ENCODE peak calls at places on chromosomes 6 and 20, in five cellular contexts. J is aorta; L is sciatic nerve; N is stimulated activated CD4-positive, alpha-beta T cell treated with anti-CD3 and anti-CD28 coated beads, Interleukin-1b, Interleukin-23, amount 100 ng/mL, for 1 hour; F is PC-3. W is an unnamed sample.

GRCh38 chr20:58584881-58585752 is 66.0 kb upstream of the STX16 start:
- DNase-seq in J (peak; percentile 25), F (no peak), L (peak; percentile 27), N (no peak), W (no peak)

GRCh38 chr20:38726849-38727601 is 2.7 kb downstream of the SLC32A1 start:
- DNase-seq in L (no peak), F (no peak), N (no peak), J (no peak), W (peak; percentile 98)

GRCh38 chr6:130457605-130458004 is 91.8 kb downstream of the TMEM200A start:
- DNase-seq in J (no peak), L (no peak), N (no peak), F (no peak), W (no peak)

GRCh38 chr6:113486172-113486571 is 371.0 kb upstream of the MARCKS start:
- DNase-seq in J (no peak), F (no peak), L (no peak), N (no peak), W (no peak)

GRCh38 chr20:18360601-18361000 is 72.3 kb downstream of the ZNF133 start:
- DNase-seq in L (no peak), N (no peak), F (peak; percentile 18), J (no peak), W (no peak)

GRCh38 chr20:13567663-13568062 is 71.1 kb downstream of the TASP1 start:
- DNase-seq in L (no peak), N (no peak), F (no peak), J (no peak), W (no peak)

GRCh38 chr20:51450984-51451383 is 91.5 kb downstream of the NFATC2 start:
- DNase-seq in F (no peak), L (no peak), N (no peak), J (no peak), W (no peak)

GRCh38 chr20:53050338-53050737 is 78.2 kb downstream of the TSHZ2 start:
- DNase-seq in F (no peak), N (no peak), J (no peak), L (no peak), W (no peak)

GRCh38 chr20:3785240-3786125 is 1.1 kb downstream of the CENPB start:
- DNase-seq in J (peak; percentile 79), N (no peak), F (peak; percentile 36), L (no peak), W (peak; percentile 27)

GRCh38 chr6:149249370-149250357 is 67.8 kb upstream of the TAB2 start:
- DNase-seq in N (no peak), L (no peak), J (no peak), F (peak; percentile 37), W (no peak)

GRCh38 chr6:34360556-34360955 is 31.9 kb downstream of the NUDT3 start:
- DNase-seq in F (no peak), N (no peak), J (no peak), L (no peak), W (no peak)

GRCh38 chr6:150492941-150493340 is 106.7 kb upstream of the PLEKHG1 start:
- DNase-seq in J (no peak), L (no peak), N (no peak), F (peak; percentile 89), W (no peak)

GRCh38 chr20:41853803-41854202 is 235.6 kb upstream of the CHD6 start:
- DNase-seq in F (no peak), N (no peak), J (no peak), L (no peak), W (no peak)

GRCh38 chr6:111642463-111643158 is 36.9 kb upstream of the TRAF3IP2 start:
- DNase-seq in N (no peak), L (peak; percentile 74), J (no peak), F (peak; percentile 65), W (peak; percentile 69)

GRCh38 chr20:32235331-32236047 is 27.8 kb downstream of the POFUT1 start:
- DNase-seq in L (no peak), F (no peak), J (peak; percentile 1), N (no peak), W (no peak)

GRCh38 chr20:40763646-40764295 is 74.7 kb upstream of the MAFB start:
- DNase-seq in J (peak; percentile 92), L (no peak), N (no peak), F (no peak), W (no peak)

GRCh38 chr6:31729515-31729978 is 448 bp upstream of the DDAH2 start:
- DNase-seq in J (peak; percentile 97), F (peak; percentile 82), L (peak; percentile 98), N (peak; percentile 60), W (peak; percentile 95)

GRCh38 chr20:64064145-64064698 is 1.2 kb downstream of the TCEA2 start:
- DNase-seq in F (peak; percentile 72), N (no peak), J (peak; percentile 87), L (no peak), W (no peak)

GRCh38 chr6:108423982-108424695 is 129.3 kb downstream of the AFG1L start:
- DNase-seq in L (no peak), F (no peak), N (no peak), J (no peak), W (no peak)

GRCh38 chr6:5782783-5783567 is 223.8 kb downstream of the NRN1 start:
- DNase-seq in L (no peak), J (peak; percentile 77), F (no peak), N (no peak), W (no peak)

GRCh38 chr6:120262354-120262753 is 912.8 kb upstream of the MAN1A1 start:
- DNase-seq in F (no peak), N (no peak), L (no peak), J (no peak), W (no peak)

GRCh38 chr6:10521104-10521808 is at the start of gene GCNT2:
- DNase-seq in N (no peak), F (peak; percentile 22), J (no peak), L (no peak), W (peak; percentile 63)

GRCh38 chr6:3349388-3350251 is 90.9 kb downstream of the PSMG4 start:
- DNase-seq in F (no peak), L (no peak), J (no peak), N (no peak), W (no peak)

GRCh38 chr20:7772376-7772775 is 167.9 kb downstream of the HAO1 start:
- DNase-seq in N (no peak), J (no peak), F (no peak), L (no peak), W (no peak)

GRCh38 chr6:11212625-11213024 is 19.8 kb downstream of the NEDD9 start:
- DNase-seq in F (peak; percentile 77), N (no peak), J (no peak), L (no peak), W (no peak)

GRCh38 chr6:143107440-143107839 is 46.8 kb downstream of the AIG1 start:
- DNase-seq in F (no peak), L (no peak), N (no peak), J (no peak), W (no peak)

GRCh38 chr20:48404598-48404997 is 423.2 kb downstream of the PREX1 start:
- DNase-seq in N (no peak), J (no peak), F (peak; percentile 37), L (no peak), W (no peak)

GRCh38 chr6:87583822-87584221 is 6.0 kb downstream of the RARS2 start:
- DNase-seq in L (no peak), J (no peak), F (no peak), N (no peak), W (no peak)

GRCh38 chr6:107832146-107833056 is 8.3 kb upstream of the SCML4 start:
- DNase-seq in L (no peak), N (no peak), J (no peak), F (no peak), W (no peak)